ENCODE peak calls at places on chromosome 13, in seven cellular contexts. One of them, this sample, is unnamed.

GRCh38 chr13:68173111-68173510 is 943.0 kb upstream of the PCDH9 start:
- DNase-seq in spleen: no peak
- DNase-seq in uterus: no peak
- DNase-seq in NB4: no peak
- DNase-seq in fibroblast of the aortic adventitia: no peak
- DNase-seq in astrocyte of the spinal cord: peak; percentile 83
- DNase-seq in epithelial cell of esophagus: peak; percentile 63
- DNase-seq in this sample: no peak

GRCh38 chr13:41648314-41648935 is 191.1 kb downstream of the RGCC start:
- DNase-seq in spleen: no peak
- DNase-seq in uterus: no peak
- DNase-seq in NB4: no peak
- DNase-seq in fibroblast of the aortic adventitia: peak; percentile 19
- DNase-seq in astrocyte of the spinal cord: peak; percentile 84
- DNase-seq in epithelial cell of esophagus: peak; percentile 57
- DNase-seq in this sample: no peak

GRCh38 chr13:20658451-20658850 is 45.0 kb upstream of the IL17D start:
- DNase-seq in spleen: no peak
- DNase-seq in uterus: no peak
- DNase-seq in NB4: no peak
- DNase-seq in fibroblast of the aortic adventitia: peak; percentile 37
- DNase-seq in astrocyte of the spinal cord: no peak
- DNase-seq in epithelial cell of esophagus: no peak
- DNase-seq in this sample: no peak

GRCh38 chr13:24180743-24181384 is 20.3 kb downstream of the SPATA13 start:
- DNase-seq in spleen: no peak
- DNase-seq in uterus: no peak
- DNase-seq in NB4: no peak
- DNase-seq in fibroblast of the aortic adventitia: peak; percentile 10
- DNase-seq in astrocyte of the spinal cord: peak; percentile 58
- DNase-seq in epithelial cell of esophagus: peak; percentile 12
- DNase-seq in this sample: no peak

GRCh38 chr13:102945324-102945815 is 99.5 kb downstream of the ERCC5 start:
- DNase-seq in spleen: no peak
- DNase-seq in uterus: no peak
- DNase-seq in NB4: no peak
- DNase-seq in fibroblast of the aortic adventitia: no peak
- DNase-seq in astrocyte of the spinal cord: no peak
- DNase-seq in epithelial cell of esophagus: no peak
- DNase-seq in this sample: no peak

GRCh38 chr13:81639984-81640582 is 1299.2 kb upstream of the SPRY2 start:
- DNase-seq in spleen: no peak
- DNase-seq in uterus: no peak
- DNase-seq in NB4: peak; percentile 26
- DNase-seq in fibroblast of the aortic adventitia: no peak
- DNase-seq in astrocyte of the spinal cord: no peak
- DNase-seq in epithelial cell of esophagus: peak; percentile 51
- DNase-seq in this sample: peak; percentile 20

GRCh38 chr13:35712907-35713685 is 236.6 kb upstream of the MAB21L1 start:
- DNase-seq in spleen: no peak
- DNase-seq in uterus: no peak
- DNase-seq in NB4: peak; percentile 14
- DNase-seq in fibroblast of the aortic adventitia: peak; percentile 58
- DNase-seq in astrocyte of the spinal cord: peak; percentile 43
- DNase-seq in epithelial cell of esophagus: peak; percentile 16
- DNase-seq in this sample: no peak

GRCh38 chr13:23848639-23849282 is 40.4 kb downstream of the MIPEP start:
- DNase-seq in spleen: no peak
- DNase-seq in uterus: no peak
- DNase-seq in NB4: no peak
- DNase-seq in fibroblast of the aortic adventitia: peak; percentile 28
- DNase-seq in astrocyte of the spinal cord: no peak
- DNase-seq in epithelial cell of esophagus: peak; percentile 70
- DNase-seq in this sample: no peak

GRCh38 chr13:111281751-111282311 is 38.6 kb upstream of the TEX29 start:
- DNase-seq in spleen: no peak
- DNase-seq in uterus: no peak
- DNase-seq in NB4: no peak
- DNase-seq in fibroblast of the aortic adventitia: peak; percentile 57
- DNase-seq in astrocyte of the spinal cord: peak; percentile 73
- DNase-seq in epithelial cell of esophagus: no peak
- DNase-seq in this sample: no peak

GRCh38 chr13:51584731-51585191 is 499 bp downstream of the WDFY2 start:
- DNase-seq in spleen: no peak
- DNase-seq in uterus: no peak
- DNase-seq in NB4: peak; percentile 88
- DNase-seq in fibroblast of the aortic adventitia: peak; percentile 49
- DNase-seq in astrocyte of the spinal cord: peak; percentile 65
- DNase-seq in epithelial cell of esophagus: peak; percentile 90
- DNase-seq in this sample: peak; percentile 69
- TF ChIP-seq CTCF in spleen: no peak
- TF ChIP-seq CTCF in uterus: no peak
- TF ChIP-seq CTCF in NB4: no peak
- TF ChIP-seq CTCF in fibroblast of the aortic adventitia: peak; percentile 14
- TF ChIP-seq CTCF in astrocyte of the spinal cord: peak; percentile 23
- TF ChIP-seq CTCF in epithelial cell of esophagus: peak; percentile 21
- TF ChIP-seq CTCF in this sample: no peak

DNA sequence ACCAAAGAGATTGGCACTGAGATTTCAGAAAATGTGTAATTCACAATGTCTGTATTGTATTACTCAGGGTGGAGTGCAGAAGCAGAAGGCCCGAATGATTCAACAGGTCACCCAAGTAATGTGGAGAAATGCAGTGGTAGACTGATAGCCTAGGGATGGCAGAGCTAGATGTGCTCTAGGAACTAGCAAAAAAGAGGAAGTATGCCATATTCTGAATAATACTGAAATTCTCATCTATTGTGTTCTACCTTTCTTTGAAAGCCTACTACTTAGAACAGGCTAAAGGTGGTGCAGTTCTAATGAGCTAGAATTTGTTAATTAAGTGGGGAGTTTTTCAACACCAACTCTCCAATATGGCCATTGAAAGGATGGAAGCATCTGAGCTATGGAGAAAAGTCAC is 1449.8 kb upstream of the MIR17HG start:
- DNase-seq in spleen: no peak
- DNase-seq in uterus: no peak
- DNase-seq in NB4: peak; percentile 4
- DNase-seq in fibroblast of the aortic adventitia: no peak
- DNase-seq in astrocyte of the spinal cord: no peak
- DNase-seq in epithelial cell of esophagus: peak; percentile 7
- DNase-seq in this sample: no peak
- TF ChIP-seq CTCF in spleen: no peak
- TF ChIP-seq CTCF in uterus: no peak
- TF ChIP-seq CTCF in NB4: no peak
- TF ChIP-seq CTCF in fibroblast of the aortic adventitia: no peak
- TF ChIP-seq CTCF in astrocyte of the spinal cord: no peak
- TF ChIP-seq CTCF in epithelial cell of esophagus: no peak
- TF ChIP-seq CTCF in this sample: no peak

GRCh38 chr13:48686810-48687209 is 33.1 kb downstream of the CYSLTR2 start:
- DNase-seq in spleen: no peak
- DNase-seq in uterus: no peak
- DNase-seq in NB4: no peak
- DNase-seq in fibroblast of the aortic adventitia: no peak
- DNase-seq in astrocyte of the spinal cord: no peak
- DNase-seq in epithelial cell of esophagus: no peak
- DNase-seq in this sample: no peak
- TF ChIP-seq CTCF in spleen: no peak
- TF ChIP-seq CTCF in uterus: no peak
- TF ChIP-seq CTCF in NB4: no peak
- TF ChIP-seq CTCF in fibroblast of the aortic adventitia: no peak
- TF ChIP-seq CTCF in astrocyte of the spinal cord: no peak
- TF ChIP-seq CTCF in epithelial cell of esophagus: no peak
- TF ChIP-seq CTCF in this sample: no peak

DNA sequence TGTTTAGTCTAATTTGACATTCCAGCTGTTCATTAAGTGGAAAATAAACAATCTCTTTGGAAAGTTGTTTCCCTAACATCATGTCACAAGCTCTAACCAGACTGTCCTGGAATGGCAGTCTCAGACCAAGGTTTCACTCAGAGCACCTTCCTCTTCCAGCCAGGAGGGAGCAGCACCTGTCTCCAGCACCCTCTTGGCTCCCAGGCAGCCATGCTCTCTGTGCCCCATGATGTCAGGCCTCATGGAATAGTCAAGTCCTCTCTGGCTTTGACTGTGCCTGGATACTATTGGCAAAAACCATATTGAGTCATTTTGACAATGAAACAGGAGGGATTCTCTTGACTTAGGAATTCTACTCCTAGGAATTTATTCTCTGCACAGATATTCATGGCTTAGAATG is 171.4 kb downstream of the OXGR1 start:
- DNase-seq in spleen: no peak
- DNase-seq in uterus: no peak
- DNase-seq in NB4: peak; percentile 12
- DNase-seq in fibroblast of the aortic adventitia: peak; percentile 31
- DNase-seq in astrocyte of the spinal cord: no peak
- DNase-seq in epithelial cell of esophagus: peak; percentile 66
- DNase-seq in this sample: peak; percentile 29
- TF ChIP-seq CTCF in spleen: no peak
- TF ChIP-seq CTCF in uterus: no peak
- TF ChIP-seq CTCF in NB4: peak; percentile 20
- TF ChIP-seq CTCF in fibroblast of the aortic adventitia: peak; percentile 36
- TF ChIP-seq CTCF in astrocyte of the spinal cord: peak; percentile 29
- TF ChIP-seq CTCF in epithelial cell of esophagus: peak; percentile 79
- TF ChIP-seq CTCF in this sample: no peak

This sample was measured in glutamatergic neuron.